ENCODE peak calls at places on chromosomes 6 and 20, in six cellular contexts. Y, Q, U, M, N and Z are unnamed samples.

GRCh38 chr6:69961251-69961650 is 94.9 kb downstream of the COL19A1 start:
- DNase-seq in Y (no peak), Q (no peak), U (no peak), M (no peak), N (no peak), Z (no peak)

GRCh38 chr6:24856954-24857670 is 58.4 kb upstream of the ARMH2 start:
- DNase-seq in Y (peak; percentile 47), Q (no peak), U (no peak), M (no peak), N (no peak), Z (no peak)

GRCh38 chr6:26223677-26224546 is 136.7 kb downstream of the HFE start:
- DNase-seq in Y (no peak), Q (no peak), U (peak; percentile 98), M (no peak), N (peak; percentile 50), Z (no peak)

GRCh38 chr6:142323377-142323776 is 21.6 kb downstream of the ADGRG6 start:
- DNase-seq in Y (no peak), Q (no peak), U (no peak), M (no peak), N (no peak), Z (no peak)

GRCh38 chr6:87808005-87808757 is 106.1 kb upstream of the AKIRIN2 start:
- DNase-seq in Y (no peak), Q (no peak), U (no peak), M (no peak), N (no peak), Z (no peak)

GRCh38 chr20:2316847-2317495 is 21.2 kb downstream of the TGM3 start:
- DNase-seq in Y (no peak), Q (no peak), U (no peak), M (no peak), N (no peak), Z (no peak)

GRCh38 chr6:74731204-74731603 is 474.6 kb downstream of the COL12A1 start:
- DNase-seq in Y (no peak), Q (no peak), U (peak; percentile 11), M (no peak), N (no peak), Z (no peak)

GRCh38 chr6:158086706-158087518 is 81.2 kb downstream of the SERAC1 start:
- DNase-seq in Y (no peak), Q (no peak), U (peak; percentile 36), M (no peak), N (peak; percentile 37), Z (peak; percentile 84)

GRCh38 chr20:56417911-56418310 is 5.9 kb downstream of the CASS4 start:
- DNase-seq in Y (no peak), Q (no peak), U (no peak), M (no peak), N (no peak), Z (no peak)

GRCh38 chr6:9699890-9700289 is 715.0 kb downstream of the TFAP2A start:
- DNase-seq in Y (no peak), Q (no peak), U (no peak), M (no peak), N (no peak), Z (no peak)

GRCh38 chr6:31972709-31973350 is 892 bp upstream of the DXO start:
- DNase-seq in Y (no peak), Q (no peak), U (peak; percentile 25), M (no peak), N (no peak), Z (no peak)

GRCh38 chr6:41286544-41287346 is at the start of gene TREM1:
- DNase-seq in Y (no peak), Q (no peak), U (peak; percentile 82), M (no peak), N (peak; percentile 52), Z (no peak)

GRCh38 chr6:43491750-43492661 is 14.6 kb downstream of the TJAP1 start:
- DNase-seq in Y (no peak), Q (no peak), U (peak; percentile 74), M (no peak), N (peak; percentile 88), Z (no peak)

GRCh38 chr6:35754452-35755321 is 17.9 kb downstream of the ARMC12 start:
- DNase-seq in Y (no peak), Q (no peak), U (peak; percentile 56), M (no peak), N (no peak), Z (no peak)